ENCODE peak calls at places on chromosomes 6 and 20, in four cellular contexts. One of them, this sample, is unnamed.
A peak's percentile ranks its signal among the peaks of the same experiment; 100 is the strongest.

GRCh38 chr20:38839563-38839962 is 34.1 kb downstream of the PPP1R16B start:
- DNase-seq in psoas muscle: no peak
- DNase-seq in PC-9: no peak
- DNase-seq in Panc1: no peak
- DNase-seq in this sample: no peak

GRCh38 chr6:127518710-127519468 is at the start of gene MTCL3:
- DNase-seq in PC-9: no peak
- DNase-seq in Panc1: no peak
- DNase-seq in psoas muscle: no peak
- DNase-seq in this sample: peak; percentile 90

GRCh38 chr20:36121981-36122930 is 32.3 kb upstream of the EPB41L1 start:
- DNase-seq in Panc1: no peak
- DNase-seq in psoas muscle: no peak
- DNase-seq in PC-9: peak; percentile 94
- DNase-seq in this sample: no peak

GRCh38 chr6:37491161-37491829 is 8.4 kb downstream of the CCDC167 start:
- DNase-seq in PC-9: no peak
- DNase-seq in psoas muscle: no peak
- DNase-seq in Panc1: no peak
- DNase-seq in this sample: no peak

GRCh38 chr20:10134176-10134575 is 84.5 kb upstream of the SNAP25 start:
- DNase-seq in Panc1: no peak
- DNase-seq in psoas muscle: no peak
- DNase-seq in PC-9: no peak
- DNase-seq in this sample: no peak

GRCh38 chr20:62133051-62133845 is 9.9 kb downstream of the PSMA7 start:
- DNase-seq in Panc1: no peak
- DNase-seq in PC-9: no peak
- DNase-seq in psoas muscle: peak; percentile 64
- DNase-seq in this sample: no peak

GRCh38 chr6:46963626-46964025 is 41.9 kb upstream of the ADGRF5 start:
- DNase-seq in psoas muscle: no peak
- DNase-seq in PC-9: no peak
- DNase-seq in Panc1: no peak
- DNase-seq in this sample: no peak

GRCh38 chr20:9989066-9989724 is 45.6 kb upstream of the ANKEF1 start:
- DNase-seq in psoas muscle: no peak
- DNase-seq in PC-9: no peak
- DNase-seq in Panc1: no peak
- DNase-seq in this sample: no peak

GRCh38 chr6:39208233-39208720 is 21.0 kb downstream of the KCNK5 start:
- DNase-seq in PC-9: no peak
- DNase-seq in psoas muscle: no peak
- DNase-seq in Panc1: no peak
- DNase-seq in this sample: no peak

GRCh38 chr20:58019027-58019849 is 209.2 kb downstream of the ANKRD60 start:
- DNase-seq in PC-9: peak; percentile 62
- DNase-seq in Panc1: no peak
- DNase-seq in psoas muscle: no peak
- DNase-seq in this sample: peak; percentile 89

GRCh38 chr6:18302561-18303439 is 38.5 kb upstream of the DEK start:
- DNase-seq in PC-9: no peak
- DNase-seq in psoas muscle: no peak
- DNase-seq in Panc1: no peak
- DNase-seq in this sample: no peak

GRCh38 chr6:140586426-140587061 is 1212.1 kb upstream of the CITED2 start:
- DNase-seq in psoas muscle: no peak
- DNase-seq in PC-9: no peak
- DNase-seq in Panc1: no peak
- DNase-seq in this sample: no peak

GRCh38 chr6:136922680-136922996 is 537 bp downstream of the SLC35D3 start:
- DNase-seq in PC-9: no peak
- DNase-seq in psoas muscle: no peak
- DNase-seq in Panc1: no peak
- DNase-seq in this sample: no peak
- H3K4me3 ChIP-seq in PC-9: no peak overlapping the region
- H3K4me3 ChIP-seq in psoas muscle: peak overlapping the region; percentile 69
- H3K4me3 ChIP-seq in Panc1: peak overlapping the region; percentile 59
- H3K4me3 ChIP-seq in this sample: peak overlapping the region; percentile 38

GRCh38 chr6:151241853-151242252 is 2.1 kb downstream of the AKAP12 start:
- DNase-seq in PC-9: no peak
- DNase-seq in psoas muscle: no peak
- DNase-seq in Panc1: no peak
- DNase-seq in this sample: no peak
- H3K4me3 ChIP-seq in PC-9: peak overlapping the region; percentile 97
- H3K4me3 ChIP-seq in psoas muscle: peak overlapping the region; percentile 73
- H3K4me3 ChIP-seq in Panc1: peak overlapping the region; percentile 77
- H3K4me3 ChIP-seq in this sample: no peak overlapping the region

DNA sequence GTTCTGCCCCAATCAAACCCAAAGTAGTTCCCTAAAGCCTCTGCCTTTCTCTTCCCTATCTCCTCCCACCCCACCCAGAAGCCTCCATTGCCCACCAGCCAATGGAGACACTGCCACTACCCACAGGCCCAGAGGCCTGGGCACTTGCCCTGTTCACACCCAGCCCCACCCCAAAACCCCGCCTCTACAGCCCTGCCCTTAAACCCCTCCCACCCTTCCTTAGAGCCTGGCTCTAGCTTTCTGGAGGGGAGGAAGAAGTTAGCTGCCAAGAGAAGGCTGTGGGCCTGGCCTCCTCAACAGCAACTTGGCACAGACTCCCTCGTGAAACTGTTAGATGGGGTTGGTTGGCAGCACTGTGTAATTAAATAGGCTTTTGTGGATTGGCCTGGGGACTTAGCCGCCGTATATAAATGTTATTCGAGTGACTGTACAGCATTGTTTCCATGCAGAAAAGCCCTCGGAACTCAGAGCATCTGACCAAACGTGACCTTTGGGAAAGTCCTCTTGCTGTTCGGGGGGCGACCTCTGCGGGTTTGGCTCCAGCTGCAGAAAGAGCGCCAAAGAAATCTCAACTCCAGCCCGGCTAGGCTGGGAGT is 31.4 kb downstream of the COL11A2 start:
- DNase-seq in psoas muscle: no peak
- DNase-seq in Panc1: no peak
- DNase-seq in PC-9: no peak
- DNase-seq in this sample: peak; percentile 28
- H3K4me3 ChIP-seq in psoas muscle: peak overlapping the region; percentile 70
- H3K4me3 ChIP-seq in Panc1: no peak overlapping the region
- H3K4me3 ChIP-seq in PC-9: no peak overlapping the region
- H3K4me3 ChIP-seq in this sample: no peak overlapping the region

GRCh38 chr6:161836643-161837448 is 563.0 kb upstream of the AGPAT4 start:
- DNase-seq in Panc1: no peak
- DNase-seq in PC-9: no peak
- DNase-seq in psoas muscle: no peak
- DNase-seq in this sample: no peak

GRCh38 chr6:161837449-161837735 is 563.5 kb upstream of the AGPAT4 start:
- DNase-seq in PC-9: no peak
- DNase-seq in psoas muscle: no peak
- DNase-seq in Panc1: no peak
- DNase-seq in this sample: no peak

GRCh38 chr6:161837854-161838253 is 564.0 kb upstream of the AGPAT4 start:
- DNase-seq in PC-9: no peak
- DNase-seq in Panc1: no peak
- DNase-seq in psoas muscle: no peak
- DNase-seq in this sample: no peak

GRCh38 chr6:161835426-161836029 is 561.7 kb upstream of the AGPAT4 start:
- DNase-seq in PC-9: no peak
- DNase-seq in Panc1: no peak
- DNase-seq in psoas muscle: no peak
- DNase-seq in this sample: peak; percentile 16

GRCh38 chr6:161838306-161839035 is 564.6 kb upstream of the AGPAT4 start:
- DNase-seq in Panc1: no peak
- DNase-seq in PC-9: no peak
- DNase-seq in psoas muscle: no peak
- DNase-seq in this sample: no peak
- H3K4me3 ChIP-seq in Panc1: no peak overlapping the region
- H3K4me3 ChIP-seq in PC-9: no peak overlapping the region
- H3K4me3 ChIP-seq in psoas muscle: no peak overlapping the region
- H3K4me3 ChIP-seq in this sample: no peak overlapping the region

GRCh38 chr6:31597006-31597405 is 4.2 kb upstream of the NCR3 start:
- DNase-seq in Panc1: no peak
- DNase-seq in PC-9: no peak
- DNase-seq in psoas muscle: no peak
- DNase-seq in this sample: no peak

GRCh38 chr6:31586596-31586995 is 519 bp downstream of the LST1 start:
- DNase-seq in Panc1: no peak
- DNase-seq in PC-9: no peak
- DNase-seq in psoas muscle: no peak
- DNase-seq in this sample: no peak

GRCh38 chr6:31587791-31588777 is 2.0 kb downstream of the LST1 start:
- DNase-seq in PC-9: no peak
- DNase-seq in Panc1: no peak
- DNase-seq in psoas muscle: no peak
- DNase-seq in this sample: no peak

GRCh38 chr6:31588871-31589650 is 3.0 kb downstream of the LST1 start:
- DNase-seq in PC-9: no peak
- DNase-seq in Panc1: no peak
- DNase-seq in psoas muscle: no peak
- DNase-seq in this sample: no peak

GRCh38 chr6:31592396-31592771 is 422 bp downstream of the NCR3 start:
- DNase-seq in Panc1: no peak
- DNase-seq in PC-9: no peak
- DNase-seq in psoas muscle: no peak
- DNase-seq in this sample: no peak
- H3K4me3 ChIP-seq in Panc1: no peak overlapping the region
- H3K4me3 ChIP-seq in PC-9: no peak overlapping the region
- H3K4me3 ChIP-seq in psoas muscle: no peak overlapping the region
- H3K4me3 ChIP-seq in this sample: no peak overlapping the region

GRCh38 chr6:100446115-100446921 is 18.4 kb downstream of the SIM1 start:
- DNase-seq in PC-9: no peak
- DNase-seq in psoas muscle: peak; percentile 55
- DNase-seq in Panc1: no peak
- DNase-seq in this sample: no peak
- H3K4me3 ChIP-seq in PC-9: no peak overlapping the region
- H3K4me3 ChIP-seq in psoas muscle: peak overlapping the region; percentile 29
- H3K4me3 ChIP-seq in Panc1: no peak overlapping the region
- H3K4me3 ChIP-seq in this sample: no peak overlapping the region

GRCh38 chr6:119148825-119149525 is 70.5 kb upstream of the FAM184A start:
- DNase-seq in psoas muscle: no peak
- DNase-seq in PC-9: no peak
- DNase-seq in Panc1: no peak
- DNase-seq in this sample: no peak
- H3K4me3 ChIP-seq in psoas muscle: no peak overlapping the region
- H3K4me3 ChIP-seq in PC-9: no peak overlapping the region
- H3K4me3 ChIP-seq in Panc1: no peak overlapping the region
- H3K4me3 ChIP-seq in this sample: no peak overlapping the region

GRCh38 chr6:158370805-158371204 is 58.5 kb downstream of the TULP4 start:
- DNase-seq in psoas muscle: no peak
- DNase-seq in PC-9: no peak
- DNase-seq in Panc1: no peak
- DNase-seq in this sample: no peak

GRCh38 chr6:158367824-158368223 is 55.6 kb downstream of the TULP4 start:
- DNase-seq in PC-9: no peak
- DNase-seq in Panc1: no peak
- DNase-seq in psoas muscle: no peak
- DNase-seq in this sample: no peak

GRCh38 chr6:158372570-158372969 is 60.3 kb downstream of the TULP4 start:
- DNase-seq in Panc1: no peak
- DNase-seq in PC-9: no peak
- DNase-seq in psoas muscle: no peak
- DNase-seq in this sample: no peak

GRCh38 chr6:158366363-158366762 is 54.1 kb downstream of the TULP4 start:
- DNase-seq in PC-9: no peak
- DNase-seq in psoas muscle: no peak
- DNase-seq in Panc1: no peak
- DNase-seq in this sample: no peak

GRCh38 chr6:158369241-158369640 is 57.0 kb downstream of the TULP4 start:
- DNase-seq in Panc1: no peak
- DNase-seq in psoas muscle: no peak
- DNase-seq in PC-9: no peak
- DNase-seq in this sample: no peak
- H3K4me3 ChIP-seq in Panc1: no peak overlapping the region
- H3K4me3 ChIP-seq in psoas muscle: no peak overlapping the region
- H3K4me3 ChIP-seq in PC-9: no peak overlapping the region
- H3K4me3 ChIP-seq in this sample: no peak overlapping the region